ENCODE peak calls at places on chromosomes 5 and 9, in nine cellular contexts. S is fibroblast of pulmonary artery, A is GDM1, H is T-helper 2 cell, B is HEK293T, G is iPS-NIHi11, X is stomach, Q is NCI-H510A treated with DMSO at 0.1 percent for 48 hours, T is H9. D is an unnamed sample.
A peak's percentile ranks its signal among the peaks of the same experiment; 100 is the strongest.

GRCh38 chr5:33460210-33460609 is 19.4 kb downstream of the TARS1 start:
- DNase-seq in S (no peak), A (no peak), H (no peak), B (no peak), G (no peak), X (no peak), Q (no peak), T (no peak), D (no peak)

GRCh38 chr9:84387821-84388220 is 47.3 kb upstream of the SLC28A3 start:
- DNase-seq in S (no peak), A (no peak), H (no peak), B (no peak), G (no peak), X (no peak), Q (no peak), T (no peak), D (no peak)

GRCh38 chr5:138490648-138491283 is 25.5 kb downstream of the EGR1 start:
- DNase-seq in S (no peak), A (no peak), H (no peak), B (no peak), G (no peak), X (no peak), Q (no peak), T (no peak), D (no peak)

GRCh38 chr5:59125961-59126360 is 543.1 kb downstream of the RAB3C start:
- DNase-seq in S (no peak), A (no peak), H (no peak), B (no peak), G (no peak), X (no peak), Q (no peak), T (no peak), D (no peak)

GRCh38 chr5:176741566-176742211 is 68.7 kb upstream of the UNC5A start:
- DNase-seq in S (no peak), A (no peak), H (no peak), B (no peak), G (no peak), X (peak; percentile 10), Q (no peak), T (peak; percentile 26), D (no peak)

GRCh38 chr5:6581090-6581489 is 51.8 kb downstream of the NSUN2 start:
- DNase-seq in S (no peak), A (no peak), H (no peak), B (no peak), G (no peak), X (no peak), Q (no peak), T (no peak), D (no peak)

GRCh38 chr9:126327016-126327749 is 554 bp downstream of the MVB12B start:
- DNase-seq in S (no peak), A (no peak), H (no peak), B (peak; percentile 60), G (peak; percentile 87), X (no peak), Q (peak; percentile 34), T (peak; percentile 48), D (peak; percentile 32)

GRCh38 chr9:33489070-33489469 is 15.3 kb upstream of the NOL6 start:
- DNase-seq in S (no peak), A (no peak), H (no peak), B (no peak), G (no peak), X (no peak), Q (no peak), T (no peak), D (no peak)

GRCh38 chr5:157431544-157432200 is 28.3 kb upstream of the NIPAL4 start:
- DNase-seq in S (peak; percentile 75), A (peak; percentile 50), H (peak; percentile 29), B (no peak), G (no peak), X (no peak), Q (no peak), T (no peak), D (no peak)

GRCh38 chr5:132776077-132776931 is 735 bp downstream of the SEPTIN8 start:
- DNase-seq in S (no peak), A (no peak), H (no peak), B (peak; percentile 65), G (peak; percentile 55), X (no peak), Q (no peak), T (peak; percentile 41), D (peak; percentile 25)

GRCh38 chr5:474826-475661 is 32.1 kb downstream of the EXOC3 start:
- DNase-seq in S (peak; percentile 12), A (no peak), H (no peak), B (no peak), G (no peak), X (no peak), Q (no peak), T (no peak), D (peak; percentile 24)

GRCh38 chr9:129694265-129694664 is 28.8 kb downstream of the PRRX2 start:
- DNase-seq in S (no peak), A (no peak), H (no peak), B (no peak), G (no peak), X (no peak), Q (no peak), T (no peak), D (no peak)

GRCh38 chr5:134968055-134968454 is 348 bp downstream of the CATSPER3 start:
- DNase-seq in S (no peak), A (no peak), H (no peak), B (no peak), G (no peak), X (no peak), Q (peak; percentile 65), T (no peak), D (no peak)

GRCh38 chr5:133907075-133907474 is 61.4 kb downstream of the C5orf15 start:
- DNase-seq in S (no peak), A (no peak), H (no peak), B (no peak), G (no peak), X (peak; percentile 59), Q (no peak), T (no peak), D (no peak)

GRCh38 chr5:56406221-56406620 is 173.1 kb upstream of the ANKRD55 start:
- DNase-seq in S (no peak), A (no peak), H (no peak), B (no peak), G (no peak), X (no peak), Q (no peak), T (no peak), D (no peak)

GRCh38 chr9:89808076-89808701 is 203.4 kb downstream of the GADD45G start:
- DNase-seq in S (peak; percentile 23), A (no peak), H (no peak), B (peak; percentile 39), G (peak; percentile 35), X (no peak), Q (peak; percentile 77), T (no peak), D (no peak)

GRCh38 chr9:121450241-121450640 is 49.4 kb downstream of the GGTA1 start:
- DNase-seq in S (no peak), A (no peak), H (no peak), B (peak; percentile 16), G (no peak), X (no peak), Q (peak; percentile 68), T (no peak), D (no peak)

GRCh38 chr9:121201045-121201737 is 478 bp downstream of the RAB14 start:
- DNase-seq in S (no peak), A (no peak), H (peak; percentile 64), B (peak; percentile 24), G (peak; percentile 69), X (peak; percentile 53), Q (no peak), T (no peak), D (peak; percentile 45)

GRCh38 chr9:72648324-72648723 is 126.9 kb downstream of the TMC1 start:
- DNase-seq in S (no peak), A (no peak), H (no peak), B (no peak), G (no peak), X (no peak), Q (no peak), T (no peak), D (no peak)

GRCh38 chr5:147693238-147693637 is 89.3 kb downstream of the JAKMIP2 start:
- DNase-seq in S (no peak), A (no peak), H (no peak), B (no peak), G (no peak), X (no peak), Q (no peak), T (no peak), D (no peak)